ENCODE peak calls at places on chromosomes 13 and 19, in five cellular contexts. O, N, F, C and B are unnamed samples.

GRCh38 chr19:51607920-51608562 is 22.2 kb downstream of the SIGLEC5 start:
- DNase-seq in N (peak; percentile 53), C (peak; percentile 86), F (peak; percentile 80), O (no peak), B (peak; percentile 78)

GRCh38 chr13:45928196-45928595 is 76.6 kb upstream of the SIAH3 start:
- DNase-seq in N (no peak), C (no peak), F (no peak), O (no peak), B (no peak)

GRCh38 chr19:40907968-40908735 is 26.1 kb upstream of the CYP2A7 start:
- DNase-seq in O (no peak), C (peak; percentile 84), F (no peak), N (peak; percentile 51), B (peak; percentile 79)

GRCh38 chr13:112733661-112734379 is 44.0 kb downstream of the ATP11A start:
- DNase-seq in N (no peak), F (no peak), C (no peak), O (peak; percentile 86), B (no peak)

GRCh38 chr19:16919496-16919895 is 30.7 kb downstream of the F2RL3 start:
- DNase-seq in O (no peak), C (no peak), F (no peak), N (no peak), B (no peak)

GRCh38 chr13:31053098-31053497 is 108.6 kb downstream of the HSPH1 start:
- DNase-seq in N (no peak), F (peak; percentile 45), C (no peak), O (no peak), B (no peak)

GRCh38 chr19:41426116-41426841 is 895 bp downstream of the B3GNT8 start:
- DNase-seq in F (no peak), N (no peak), O (no peak), C (no peak), B (no peak)

GRCh38 chr19:18308948-18309325 is 13.9 kb downstream of the LSM4 start:
- DNase-seq in N (no peak), O (no peak), C (no peak), F (no peak), B (no peak)